ENCODE peak calls at places on chromosomes 5 and 9, in seven cellular contexts. N, I, C, E, B, X and F are unnamed samples.

GRCh38 chr9:25724424-25724823 is 46.2 kb upstream of the TUSC1 start:
- DNase-seq in X (no peak), B (no peak), N (no peak), E (no peak), C (no peak), I (no peak), F (no peak)

GRCh38 chr5:42715791-42716190 is 40.8 kb upstream of the CCDC152 start:
- DNase-seq in B (no peak), E (no peak), N (no peak), X (no peak), C (no peak), I (no peak), F (no peak)

GRCh38 chr9:129796029-129796910 is 6.7 kb upstream of the TOR1B start:
- DNase-seq in I (no peak), B (no peak), X (no peak), C (no peak), E (peak), N (no peak), F (no peak)

GRCh38 chr5:96661101-96661840 is 905 bp upstream of the CAST start:
- DNase-seq in N (no peak), C (peak), B (no peak), I (no peak), X (peak), E (no peak), F (peak)

GRCh38 chr5:40549611-40550010 is 130.1 kb upstream of the PTGER4 start:
- DNase-seq in E (no peak), B (no peak), X (no peak), C (no peak), N (no peak), I (no peak), F (no peak)

GRCh38 chr5:86917117-86917579 is 299.4 kb downstream of the COX7C start:
- DNase-seq in I (no peak), E (no peak), C (no peak), X (no peak), B (no peak), N (no peak), F (no peak)

GRCh38 chr5:90434116-90434714 is 24.7 kb upstream of the CETN3 start:
- DNase-seq in B (peak), E (peak), C (peak), X (no peak), N (no peak), I (peak), F (no peak)

GRCh38 chr9:130666393-130667116 is 2.2 kb downstream of the PRDM12 start:
- DNase-seq in B (no peak), I (no peak), N (no peak), E (no peak), C (peak), X (no peak), F (no peak)

GRCh38 chr5:33441241-33441844 is 578 bp downstream of the TARS1 start:
- DNase-seq in E (peak), B (no peak), I (peak), X (peak), C (peak), N (no peak), F (no peak)

GRCh38 chr9:120653762-120654161 is 60.5 kb downstream of the MEGF9 start:
- DNase-seq in N (no peak), E (no peak), B (no peak), C (no peak), I (no peak), X (no peak), F (no peak)

GRCh38 chr5:135134686-135135381 is 100.8 kb upstream of the PITX1 start:
- DNase-seq in C (no peak), X (no peak), E (no peak), I (no peak), N (no peak), B (no peak), F (no peak)

GRCh38 chr9:29753638-29754037 is 2180.4 kb upstream of the C9orf72 start:
- DNase-seq in E (no peak), X (no peak), C (no peak), I (no peak), B (no peak), N (no peak), F (no peak)

GRCh38 chr9:123562844-123563346 is 206.9 kb downstream of the CRB2 start:
- DNase-seq in C (no peak), N (no peak), X (peak), I (no peak), B (no peak), E (no peak), F (peak)

GRCh38 chr5:53469946-53470687 is 10.3 kb upstream of the FST start:
- DNase-seq in I (no peak), N (no peak), C (no peak), E (no peak), X (no peak), B (no peak), F (no peak)

GRCh38 chr5:57900356-57900944 is 417.8 kb upstream of the ACTBL2 start:
- DNase-seq in E (no peak), C (no peak), X (no peak), N (no peak), B (no peak), I (no peak), F (no peak)

GRCh38 chr5:73821003-73821402 is 195.0 kb downstream of the ARHGEF28 start:
- DNase-seq in X (no peak), B (no peak), N (no peak), E (no peak), C (no peak), I (no peak), F (no peak)

GRCh38 chr5:76305264-76305663 is 97.8 kb upstream of the IQGAP2 start:
- DNase-seq in X (no peak), C (no peak), E (no peak), B (no peak), N (no peak), I (no peak), F (no peak)

GRCh38 chr9:131685753-131686706 is 53.8 kb downstream of the RAPGEF1 start:
- DNase-seq in E (no peak), N (no peak), C (no peak), X (no peak), B (no peak), I (no peak), F (no peak)

GRCh38 chr5:149420509-149421371 is 41.6 kb upstream of the IL17B start:
- DNase-seq in N (no peak), X (no peak), C (peak), E (no peak), I (no peak), B (no peak), F (no peak)

GRCh38 chr9:107243757-107244156 is 39.3 kb upstream of the RAD23B start:
- DNase-seq in E (no peak), N (no peak), I (peak), X (no peak), C (no peak), B (no peak), F (no peak)

GRCh38 chr5:54930736-54931135 is 54.7 kb downstream of the ESM1 start:
- DNase-seq in C (no peak), N (no peak), I (no peak), X (no peak), B (no peak), E (no peak), F (no peak)

GRCh38 chr5:77224672-77225355 is 14.3 kb downstream of the PDE8B start:
- DNase-seq in X (no peak), E (no peak), N (no peak), B (no peak), I (peak), C (no peak), F (no peak)

GRCh38 chr5:140341591-140341990 is 4.8 kb downstream of the HBEGF start:
- DNase-seq in C (no peak), N (no peak), E (no peak), I (no peak), X (no peak), B (no peak), F (no peak)

GRCh38 chr9:122383992-122384461 is 13.2 kb downstream of the PTGS1 start:
- DNase-seq in X (no peak), N (no peak), B (no peak), C (no peak), I (no peak), E (no peak), F (no peak)

GRCh38 chr9:77909306-77909705 is 122.3 kb downstream of the GNAQ start:
- DNase-seq in B (no peak), E (no peak), C (no peak), I (no peak), X (no peak), N (no peak), F (no peak)

GRCh38 chr5:131198625-131199024 is 27.9 kb downstream of the LYRM7 start:
- DNase-seq in X (no peak), I (no peak), N (no peak), E (no peak), C (no peak), B (no peak), F (no peak)

GRCh38 chr5:95723632-95724369 is 7.3 kb upstream of the RHOBTB3 start:
- DNase-seq in I (no peak), E (peak), B (no peak), X (no peak), C (peak), N (no peak), F (no peak)

GRCh38 chr5:170573119-170573518 is 69.3 kb downstream of the KCNIP1 start:
- DNase-seq in E (no peak), X (no peak), N (no peak), I (no peak), B (no peak), C (no peak), F (no peak)

GRCh38 chr9:97854696-97855485 is 1.9 kb downstream of the FOXE1 start:
- DNase-seq in E (no peak), I (no peak), C (no peak), X (no peak), B (no peak), N (no peak), F (no peak)

GRCh38 chr9:98380065-98380681 is 124.7 kb upstream of the TBC1D2 start:
- DNase-seq in E (peak), B (peak), N (peak), I (no peak), X (peak), C (peak), F (peak)

GRCh38 chr5:6674421-6674820 is 38.8 kb upstream of the TENT4A start:
- DNase-seq in B (no peak), C (no peak), E (no peak), I (no peak), N (no peak), X (no peak), F (no peak)

GRCh38 chr9:20369391-20369790 is 252.9 kb downstream of the MLLT3 start:
- DNase-seq in I (no peak), N (no peak), C (no peak), B (no peak), E (no peak), X (no peak), F (no peak)

GRCh38 chr5:63822633-63823032 is 139.6 kb downstream of the HTR1A start:
- DNase-seq in N (no peak), C (no peak), I (no peak), B (no peak), X (no peak), E (no peak), F (no peak)

GRCh38 chr9:113649054-113649453 is 185.5 kb downstream of the RGS3 start:
- DNase-seq in X (no peak), B (no peak), E (no peak), C (peak), N (no peak), I (no peak), F (no peak)

GRCh38 chr5:172768573-172769323 is 2.2 kb downstream of the DUSP1 start:
- DNase-seq in E (no peak), N (no peak), X (no peak), B (no peak), C (no peak), I (no peak), F (no peak)

GRCh38 chr5:172765766-172766286 is 5.2 kb downstream of the DUSP1 start:
- DNase-seq in X (no peak), E (no peak), N (no peak), C (no peak), I (no peak), B (no peak), F (no peak)

GRCh38 chr5:172764861-172765765 is 5.9 kb downstream of the DUSP1 start:
- DNase-seq in B (peak), C (peak), X (peak), N (peak), E (peak), I (peak), F (peak)

GRCh38 chr5:172768098-172768572 is 2.9 kb downstream of the DUSP1 start:
- DNase-seq in X (no peak), B (no peak), C (no peak), N (no peak), I (no peak), E (no peak), F (no peak)

GRCh38 chr5:172766287-172767104 is 4.5 kb downstream of the DUSP1 start:
- DNase-seq in N (no peak), B (no peak), X (no peak), E (no peak), C (no peak), I (peak), F (no peak)
- TF ChIP-seq TAF1 in N (no peak), B (no peak), X (no peak), E (no peak), C (no peak), I (no peak), F (no peak)

DNA sequence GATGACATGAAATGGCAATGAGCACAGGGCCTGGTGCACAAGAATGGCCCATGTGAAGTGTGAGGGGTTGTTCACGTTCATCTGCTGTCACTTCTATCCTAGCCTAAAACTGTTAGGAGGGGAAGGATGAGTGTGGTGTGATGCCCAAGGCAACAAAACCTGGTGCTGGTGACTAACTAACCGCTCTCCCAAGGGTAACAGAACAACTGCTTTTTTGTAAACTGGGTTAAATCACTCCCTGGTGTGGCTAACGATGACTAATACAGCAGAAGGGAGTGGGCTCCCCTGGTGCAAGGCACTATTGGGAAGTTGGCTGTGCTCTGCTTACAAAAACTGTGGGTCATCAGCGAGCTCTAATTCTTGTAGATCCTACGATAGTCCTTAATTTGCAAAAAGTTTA is 103.2 kb upstream of the VCAN start:
- DNase-seq in E (no peak), X (no peak), I (no peak), C (no peak), N (no peak), B (no peak), F (no peak)
- TF ChIP-seq TAF1 in E (no peak), X (no peak), I (no peak), C (no peak), N (no peak), B (no peak), F (no peak)

DNA sequence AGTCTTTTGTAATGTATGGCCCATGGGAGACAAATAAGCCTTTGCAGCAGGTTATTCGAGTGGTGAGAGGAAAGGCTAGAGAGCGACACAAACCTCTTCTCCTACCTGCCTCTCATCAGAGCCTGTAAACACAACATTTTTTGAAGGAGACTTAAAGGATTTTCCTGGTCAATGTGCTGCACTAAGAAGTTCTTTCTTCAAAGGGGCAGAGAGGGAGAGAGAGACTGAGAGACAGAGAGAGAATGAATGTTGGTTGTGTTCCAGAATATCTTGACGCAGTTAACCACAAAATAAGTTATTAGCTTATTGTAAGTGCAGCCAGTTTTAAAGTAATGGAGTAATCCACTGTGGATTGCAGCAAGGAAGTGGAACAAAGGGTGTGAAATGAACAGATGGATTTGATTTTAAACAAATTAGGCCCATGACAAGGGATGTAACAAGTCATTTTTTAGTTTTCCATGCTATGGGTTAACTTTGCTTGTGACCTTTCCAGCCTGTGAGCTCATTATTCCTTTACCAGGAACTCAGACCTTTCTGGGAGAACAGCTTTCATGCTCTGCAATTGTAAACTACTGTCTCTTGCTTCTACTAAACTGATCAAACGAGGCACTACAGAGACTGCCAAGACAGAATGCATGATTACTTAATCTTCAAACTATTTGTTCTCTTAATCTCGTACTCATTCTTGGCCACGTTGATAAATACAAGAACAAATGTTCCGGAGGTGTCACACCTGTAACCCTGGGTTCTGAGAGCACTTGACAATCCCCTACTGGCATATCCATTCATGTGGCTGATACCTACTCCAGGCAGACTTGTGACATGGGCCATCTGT is 131.2 kb downstream of the TLE1 start:
- DNase-seq in I (no peak), X (no peak), C (no peak), N (no peak), B (no peak), E (no peak), F (no peak)
- TF ChIP-seq TAF1 in I (no peak), X (no peak), C (peak), N (no peak), B (no peak), E (no peak), F (no peak)

DNA sequence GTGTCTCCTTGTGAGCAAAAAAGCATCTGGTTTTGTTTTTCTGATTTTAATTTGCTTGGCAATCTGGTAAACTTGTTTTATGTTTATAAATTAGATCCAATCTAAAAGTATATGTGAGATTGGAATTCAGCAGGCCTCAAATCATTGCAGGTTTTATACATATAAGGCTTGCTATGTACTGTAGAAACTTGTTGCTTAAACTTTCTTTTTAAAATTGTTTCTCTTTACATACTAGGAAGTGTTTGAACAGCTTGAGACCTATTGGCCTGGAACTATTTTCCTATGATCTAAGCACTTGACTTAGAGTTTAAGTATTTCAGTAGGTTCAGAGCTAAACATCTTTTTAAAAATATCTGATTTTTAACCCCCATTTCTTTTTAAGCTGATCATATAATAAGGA is 1037.8 kb downstream of the NR2F1-AS1 start:
- DNase-seq in I (no peak), B (no peak), C (no peak), E (no peak), X (no peak), N (no peak), F (no peak)
- TF ChIP-seq TAF1 in I (no peak), B (no peak), C (no peak), E (no peak), X (no peak), N (no peak), F (no peak)

GRCh38 chr5:80960531-80961375 is 590 bp downstream of the RASGRF2 start:
- DNase-seq in E (no peak), X (no peak), C (peak), N (peak), B (no peak), I (peak), F (peak)

GRCh38 chr5:80962630-80963520 is 2.7 kb downstream of the RASGRF2 start:
- DNase-seq in C (no peak), X (no peak), E (no peak), N (no peak), I (no peak), B (no peak), F (no peak)

GRCh38 chr5:80963521-80963895 is 3.3 kb downstream of the RASGRF2 start:
- DNase-seq in B (no peak), C (no peak), X (no peak), I (no peak), E (no peak), N (no peak), F (no peak)

GRCh38 chr5:80959768-80960442 is at the start of gene RASGRF2:
- DNase-seq in E (no peak), C (peak), N (peak), I (peak), X (no peak), B (no peak), F (peak)

GRCh38 chr5:80961376-80962281 is 1.5 kb downstream of the RASGRF2 start:
- DNase-seq in I (peak), B (no peak), E (no peak), C (no peak), X (no peak), N (no peak), F (no peak)
- TF ChIP-seq TAF1 in I (no peak), B (no peak), E (no peak), C (no peak), X (no peak), N (no peak), F (no peak)

DNA sequence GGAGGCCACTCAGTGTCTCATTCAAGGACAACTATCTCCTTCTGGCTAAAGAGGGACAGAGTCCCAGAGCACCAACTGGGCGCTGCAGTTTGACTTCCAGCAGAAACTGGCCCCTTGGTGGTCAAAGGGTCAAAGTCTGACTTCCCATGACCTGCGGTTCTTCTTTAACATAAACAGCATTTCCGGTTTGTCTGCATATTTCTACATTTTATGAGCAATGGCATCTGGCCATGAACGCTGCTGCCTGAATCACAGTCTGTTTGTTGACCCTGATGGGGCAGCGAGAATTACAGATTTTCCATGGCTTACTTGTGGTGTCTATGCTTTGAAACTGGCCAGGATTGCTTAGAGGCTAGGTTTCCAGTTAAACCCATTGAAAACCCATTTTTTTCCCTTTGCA is 1.3 kb downstream of the TNFSF15 start:
- DNase-seq in I (peak), N (no peak), B (no peak), C (no peak), E (no peak), X (no peak), F (no peak)
- TF ChIP-seq TAF1 in I (no peak), N (no peak), B (no peak), C (no peak), E (no peak), X (no peak), F (no peak)

GRCh38 chr9:93665128-93665565 is 88.8 kb downstream of the PHF2 start:
- DNase-seq in E (no peak), I (no peak), B (no peak), X (no peak), C (no peak), N (no peak), F (no peak)
- TF ChIP-seq TAF1 in E (no peak), I (no peak), B (no peak), X (no peak), C (no peak), N (no peak), F (no peak)

DNA sequence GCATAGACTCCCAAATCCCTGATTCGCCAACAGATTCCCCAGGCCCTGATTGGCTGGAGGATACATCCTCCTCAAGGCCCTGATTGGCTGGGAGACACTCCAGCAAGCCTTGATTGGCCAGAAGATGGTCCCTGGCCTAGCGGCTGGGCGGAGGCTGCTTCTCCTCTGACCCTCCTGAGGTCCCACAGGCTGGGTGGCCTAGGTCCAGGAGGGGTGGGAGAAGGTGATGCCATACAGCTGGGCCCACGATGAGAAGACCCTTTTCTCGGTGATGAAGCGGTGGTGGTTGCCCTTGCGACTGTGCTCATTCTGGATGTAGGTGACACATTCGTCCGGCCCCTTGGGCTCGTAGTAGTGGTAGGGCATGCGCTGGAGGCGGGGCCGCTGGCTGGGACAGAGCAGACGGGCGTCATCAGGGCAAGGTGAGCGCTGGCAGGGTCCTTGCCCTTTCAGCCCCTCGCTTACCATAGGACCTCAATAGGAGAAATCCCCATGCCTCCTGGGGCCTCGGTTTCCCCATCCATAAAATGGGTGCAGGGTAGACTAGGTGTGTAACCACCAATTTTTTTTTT is 9.0 kb upstream of the AK1 start:
- DNase-seq in B (no peak), C (peak), X (no peak), N (no peak), I (no peak), E (peak), F (no peak)
- TF ChIP-seq TAF1 in B (no peak), C (no peak), X (no peak), N (no peak), I (no peak), E (no peak), F (no peak)